ENCODE peak calls at places on chromosomes 2 and 18, in six cellular contexts. One of them, this sample, is unnamed.

GRCh38 chr2:221896505-221897151 is 324.5 kb upstream of the EPHA4 start:
- DNase-seq in HCT116: no peak
- DNase-seq in HepG2: no peak
- DNase-seq in SK-N-SH: no peak
- DNase-seq in GM12878: no peak
- DNase-seq in K562: no peak
- DNase-seq in this sample: no peak

GRCh38 chr2:189819297-189819704 is 35.1 kb downstream of the PMS1 start:
- DNase-seq in HCT116: no peak
- DNase-seq in HepG2: no peak
- DNase-seq in SK-N-SH: no peak
- DNase-seq in GM12878: no peak
- DNase-seq in K562: no peak
- DNase-seq in this sample: no peak

GRCh38 chr18:39946623-39947061 is 2008.4 kb upstream of the PIK3C3 start:
- DNase-seq in HCT116: peak
- DNase-seq in HepG2: no peak
- DNase-seq in SK-N-SH: no peak
- DNase-seq in GM12878: no peak
- DNase-seq in K562: no peak
- DNase-seq in this sample: no peak

GRCh38 chr2:164621761-164622105 is 451 bp upstream of the GRB14 start:
- DNase-seq in HCT116: no peak
- DNase-seq in HepG2: no peak
- DNase-seq in SK-N-SH: no peak
- DNase-seq in GM12878: no peak
- DNase-seq in K562: no peak
- DNase-seq in this sample: no peak

GRCh38 chr2:198054299-198054698 is 249.9 kb downstream of the PLCL1 start:
- DNase-seq in HCT116: peak
- DNase-seq in HepG2: peak
- DNase-seq in SK-N-SH: peak
- DNase-seq in GM12878: no peak
- DNase-seq in K562: peak
- DNase-seq in this sample: no peak

GRCh38 chr2:216683846-216684245 is 11.5 kb downstream of the IGFBP5 start:
- DNase-seq in HCT116: no peak
- DNase-seq in HepG2: peak
- DNase-seq in SK-N-SH: no peak
- DNase-seq in GM12878: no peak
- DNase-seq in K562: no peak
- DNase-seq in this sample: no peak

GRCh38 chr2:107822302-107822701 is 4.4 kb upstream of the RGPD4 start:
- DNase-seq in HCT116: no peak
- DNase-seq in HepG2: peak
- DNase-seq in SK-N-SH: no peak
- DNase-seq in GM12878: no peak
- DNase-seq in K562: no peak
- DNase-seq in this sample: no peak

GRCh38 chr2:72963423-72964145 is 46.3 kb downstream of the EMX1 start:
- DNase-seq in HCT116: no peak
- DNase-seq in HepG2: no peak
- DNase-seq in SK-N-SH: peak
- DNase-seq in GM12878: no peak
- DNase-seq in K562: no peak
- DNase-seq in this sample: no peak

GRCh38 chr18:62585274-62586147 is 62.7 kb downstream of the ZCCHC2 start:
- DNase-seq in HCT116: no peak
- DNase-seq in HepG2: no peak
- DNase-seq in SK-N-SH: no peak
- DNase-seq in GM12878: no peak
- DNase-seq in K562: no peak
- DNase-seq in this sample: no peak

GRCh38 chr18:8978394-8978793 is 124.1 kb upstream of the NDUFV2 start:
- DNase-seq in HCT116: no peak
- DNase-seq in HepG2: no peak
- DNase-seq in SK-N-SH: no peak
- DNase-seq in GM12878: no peak
- DNase-seq in K562: no peak
- DNase-seq in this sample: no peak

GRCh38 chr18:51731070-51731469 is 533.6 kb upstream of the MEX3C start:
- DNase-seq in HCT116: no peak
- DNase-seq in HepG2: no peak
- DNase-seq in SK-N-SH: no peak
- DNase-seq in GM12878: no peak
- DNase-seq in K562: no peak
- DNase-seq in this sample: no peak

GRCh38 chr2:62305421-62306176 is 109.7 kb downstream of the B3GNT2 start:
- DNase-seq in HCT116: no peak
- DNase-seq in HepG2: no peak
- DNase-seq in SK-N-SH: peak
- DNase-seq in GM12878: peak
- DNase-seq in K562: peak
- DNase-seq in this sample: no peak

GRCh38 chr2:208033701-208034502 is 8.6 kb upstream of the PLEKHM3 start:
- DNase-seq in HCT116: peak
- DNase-seq in HepG2: peak
- DNase-seq in SK-N-SH: no peak
- DNase-seq in GM12878: no peak
- DNase-seq in K562: peak
- DNase-seq in this sample: no peak

GRCh38 chr2:54455584-54456525 is at the start of gene SPTBN1:
- DNase-seq in HCT116: peak
- DNase-seq in HepG2: peak
- DNase-seq in SK-N-SH: peak
- DNase-seq in GM12878: no peak
- DNase-seq in K562: peak
- DNase-seq in this sample: peak

GRCh38 chr2:54456526-54457325 is 599 bp downstream of the SPTBN1 start:
- DNase-seq in HCT116: no peak
- DNase-seq in HepG2: peak
- DNase-seq in SK-N-SH: peak
- DNase-seq in GM12878: no peak
- DNase-seq in K562: peak
- DNase-seq in this sample: no peak

GRCh38 chr2:54457326-54458023 is 1.3 kb downstream of the SPTBN1 start:
- DNase-seq in HCT116: no peak
- DNase-seq in HepG2: peak
- DNase-seq in SK-N-SH: peak
- DNase-seq in GM12878: no peak
- DNase-seq in K562: no peak
- DNase-seq in this sample: no peak

GRCh38 chr2:54461251-54461650 is 5.1 kb downstream of the SPTBN1 start:
- DNase-seq in HCT116: no peak
- DNase-seq in HepG2: no peak
- DNase-seq in SK-N-SH: no peak
- DNase-seq in GM12878: no peak
- DNase-seq in K562: no peak
- DNase-seq in this sample: no peak

GRCh38 chr2:54459037-54459441 is 2.9 kb downstream of the SPTBN1 start:
- DNase-seq in HCT116: no peak
- DNase-seq in HepG2: no peak
- DNase-seq in SK-N-SH: no peak
- DNase-seq in GM12878: no peak
- DNase-seq in K562: no peak
- DNase-seq in this sample: no peak
- H3K4me3 ChIP-seq in HCT116: no peak
- H3K4me3 ChIP-seq in HepG2: peak
- H3K4me3 ChIP-seq in SK-N-SH: no peak
- H3K4me3 ChIP-seq in GM12878: no peak
- H3K4me3 ChIP-seq in K562: no peak
- H3K4me3 ChIP-seq in this sample: no peak

DNA sequence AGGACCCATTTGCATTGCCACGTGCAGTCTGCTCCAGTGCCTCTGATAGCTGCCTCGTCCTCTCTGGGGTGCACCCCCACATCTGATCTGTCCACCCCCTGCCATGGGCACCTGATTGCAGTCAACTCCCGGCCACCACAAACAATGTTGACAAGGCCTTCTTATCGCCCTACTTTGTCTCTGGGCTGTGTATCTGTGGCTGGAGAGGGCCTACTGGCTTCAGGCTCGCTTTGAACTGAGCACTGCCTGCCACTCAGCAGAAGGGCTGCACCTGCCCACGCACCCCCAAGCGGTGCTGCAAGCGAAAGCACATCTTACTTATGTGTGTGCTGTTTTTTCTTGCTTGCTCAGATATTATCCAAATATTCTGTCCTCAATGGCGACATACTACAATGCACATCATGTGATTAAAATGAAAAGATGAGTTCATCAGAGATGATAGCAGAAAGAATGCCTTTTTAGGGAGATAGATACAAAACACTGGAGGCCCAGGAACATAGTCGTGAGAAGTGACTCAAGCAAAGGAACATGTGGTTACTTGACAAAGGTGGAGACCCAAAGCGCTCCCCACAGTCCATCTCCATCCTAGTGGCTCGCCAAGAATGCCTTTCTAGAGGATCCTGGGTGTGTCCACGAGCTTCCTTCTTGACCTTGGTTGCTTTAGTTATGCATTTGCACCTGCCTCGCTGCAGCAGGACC is 28.8 kb downstream of the FBLN7 start:
- DNase-seq in HCT116: no peak
- DNase-seq in HepG2: no peak
- DNase-seq in SK-N-SH: no peak
- DNase-seq in GM12878: no peak
- DNase-seq in K562: no peak
- DNase-seq in this sample: no peak
- TF ChIP-seq SIN3A in HCT116: no peak
- TF ChIP-seq SIN3A in HepG2: no peak
- TF ChIP-seq SIN3A in SK-N-SH: no peak
- TF ChIP-seq SIN3A in GM12878: no peak
- TF ChIP-seq SIN3A in K562: no peak
- TF ChIP-seq SIN3A in this sample: no peak

GRCh38 chr18:37805773-37806380 is 240.3 kb upstream of the CELF4 start:
- DNase-seq in HCT116: no peak
- DNase-seq in HepG2: no peak
- DNase-seq in SK-N-SH: no peak
- DNase-seq in GM12878: no peak
- DNase-seq in K562: no peak
- DNase-seq in this sample: no peak
- TF ChIP-seq REST in HCT116: no peak
- TF ChIP-seq REST in HepG2: no peak
- TF ChIP-seq REST in SK-N-SH: no peak
- TF ChIP-seq REST in GM12878: no peak
- TF ChIP-seq REST in K562: no peak
- TF ChIP-seq REST in this sample: no peak

GRCh38 chr2:45688479-45689298 is 37.2 kb downstream of the PRKCE start:
- DNase-seq in HCT116: no peak
- DNase-seq in HepG2: no peak
- DNase-seq in SK-N-SH: no peak
- DNase-seq in GM12878: no peak
- DNase-seq in K562: no peak
- DNase-seq in this sample: no peak

GRCh38 chr2:45692566-45692965 is 41.1 kb downstream of the PRKCE start:
- DNase-seq in HCT116: no peak
- DNase-seq in HepG2: no peak
- DNase-seq in SK-N-SH: no peak
- DNase-seq in GM12878: no peak
- DNase-seq in K562: no peak
- DNase-seq in this sample: no peak

GRCh38 chr2:45691600-45691999 is 40.1 kb downstream of the PRKCE start:
- DNase-seq in HCT116: no peak
- DNase-seq in HepG2: no peak
- DNase-seq in SK-N-SH: no peak
- DNase-seq in GM12878: no peak
- DNase-seq in K562: no peak
- DNase-seq in this sample: no peak

GRCh38 chr2:45690223-45690622 is 38.7 kb downstream of the PRKCE start:
- DNase-seq in HCT116: no peak
- DNase-seq in HepG2: no peak
- DNase-seq in SK-N-SH: no peak
- DNase-seq in GM12878: no peak
- DNase-seq in K562: no peak
- DNase-seq in this sample: no peak

GRCh38 chr2:45691152-45691551 is 39.7 kb downstream of the PRKCE start:
- DNase-seq in HCT116: no peak
- DNase-seq in HepG2: no peak
- DNase-seq in SK-N-SH: no peak
- DNase-seq in GM12878: peak
- DNase-seq in K562: no peak
- DNase-seq in this sample: no peak
- H3K4me3 ChIP-seq in HCT116: no peak
- H3K4me3 ChIP-seq in HepG2: no peak
- H3K4me3 ChIP-seq in SK-N-SH: no peak
- H3K4me3 ChIP-seq in GM12878: peak
- H3K4me3 ChIP-seq in K562: no peak
- H3K4me3 ChIP-seq in this sample: no peak

This sample was measured in Panc1.